ENCODE peak calls at places on chromosomes 16 and 17, in six cellular contexts. One of them, this sample, is unnamed.

GRCh38 chr17:51853857-51854256 is 304.7 kb downstream of the CA10 start:
- DNase-seq in A549: no peak
- DNase-seq in nephron progenitor cell: no peak
- DNase-seq in heart right ventricle: no peak
- DNase-seq in bronchial epithelial cell: peak; percentile 27
- DNase-seq in thoracic aorta: no peak
- DNase-seq in this sample: no peak

GRCh38 chr17:28763804-28764266 is 20.0 kb downstream of the TRAF4 start:
- DNase-seq in A549: peak; percentile 81
- DNase-seq in bronchial epithelial cell: peak; percentile 67
- DNase-seq in heart right ventricle: no peak
- DNase-seq in thoracic aorta: peak; percentile 78
- DNase-seq in nephron progenitor cell: peak; percentile 79
- DNase-seq in this sample: peak; percentile 70

GRCh38 chr17:58875261-58875660 is 119.6 kb downstream of the PPM1E start:
- DNase-seq in thoracic aorta: no peak
- DNase-seq in bronchial epithelial cell: no peak
- DNase-seq in nephron progenitor cell: no peak
- DNase-seq in A549: no peak
- DNase-seq in heart right ventricle: no peak
- DNase-seq in this sample: no peak

GRCh38 chr17:51164911-51165679 is 1.1 kb upstream of the NME2 start:
- DNase-seq in A549: no peak
- DNase-seq in thoracic aorta: no peak
- DNase-seq in bronchial epithelial cell: no peak
- DNase-seq in nephron progenitor cell: peak; percentile 33
- DNase-seq in heart right ventricle: no peak
- DNase-seq in this sample: peak; percentile 12

GRCh38 chr17:32361270-32361669 is 11.3 kb downstream of the ZNF207 start:
- DNase-seq in A549: no peak
- DNase-seq in nephron progenitor cell: no peak
- DNase-seq in bronchial epithelial cell: no peak
- DNase-seq in thoracic aorta: no peak
- DNase-seq in heart right ventricle: no peak
- DNase-seq in this sample: no peak

GRCh38 chr16:66099261-66099660 is 267.2 kb upstream of the CDH5 start:
- DNase-seq in bronchial epithelial cell: no peak
- DNase-seq in heart right ventricle: no peak
- DNase-seq in nephron progenitor cell: no peak
- DNase-seq in thoracic aorta: no peak
- DNase-seq in A549: no peak
- DNase-seq in this sample: no peak

GRCh38 chr17:29929544-29930398 is at the start of gene SSH2:
- DNase-seq in heart right ventricle: peak; percentile 89
- DNase-seq in nephron progenitor cell: peak; percentile 91
- DNase-seq in thoracic aorta: peak; percentile 44
- DNase-seq in A549: peak; percentile 73
- DNase-seq in bronchial epithelial cell: peak; percentile 70
- DNase-seq in this sample: peak; percentile 89

GRCh38 chr17:69819316-69820087 is 255.5 kb upstream of the KCNJ16 start:
- DNase-seq in A549: no peak
- DNase-seq in nephron progenitor cell: no peak
- DNase-seq in thoracic aorta: no peak
- DNase-seq in heart right ventricle: no peak
- DNase-seq in bronchial epithelial cell: no peak
- DNase-seq in this sample: no peak

GRCh38 chr17:40264458-40265185 is 23.1 kb upstream of the CDC6 start:
- DNase-seq in bronchial epithelial cell: no peak
- DNase-seq in heart right ventricle: no peak
- DNase-seq in thoracic aorta: no peak
- DNase-seq in A549: no peak
- DNase-seq in nephron progenitor cell: no peak
- DNase-seq in this sample: no peak

GRCh38 chr17:79530361-79531105 is 80.3 kb downstream of the RBFOX3 start:
- DNase-seq in thoracic aorta: no peak
- DNase-seq in heart right ventricle: no peak
- DNase-seq in nephron progenitor cell: no peak
- DNase-seq in bronchial epithelial cell: no peak
- DNase-seq in A549: no peak
- DNase-seq in this sample: no peak

GRCh38 chr16:64711596-64711995 is 410.3 kb downstream of the CDH11 start:
- DNase-seq in A549: no peak
- DNase-seq in nephron progenitor cell: no peak
- DNase-seq in thoracic aorta: no peak
- DNase-seq in heart right ventricle: no peak
- DNase-seq in bronchial epithelial cell: no peak
- DNase-seq in this sample: no peak

GRCh38 chr17:2435852-2436251 is 35.0 kb upstream of the MNT start:
- DNase-seq in bronchial epithelial cell: no peak
- DNase-seq in thoracic aorta: no peak
- DNase-seq in nephron progenitor cell: no peak
- DNase-seq in heart right ventricle: no peak
- DNase-seq in A549: no peak
- DNase-seq in this sample: no peak

GRCh38 chr17:48107137-48108055 is at the start of gene SNX11:
- DNase-seq in bronchial epithelial cell: peak; percentile 71
- DNase-seq in nephron progenitor cell: peak; percentile 91
- DNase-seq in thoracic aorta: peak; percentile 64
- DNase-seq in A549: peak; percentile 93
- DNase-seq in heart right ventricle: peak; percentile 91
- DNase-seq in this sample: peak; percentile 91

GRCh38 chr17:79305376-79305775 is 230.8 kb downstream of the ENGASE start:
- DNase-seq in A549: no peak
- DNase-seq in nephron progenitor cell: no peak
- DNase-seq in heart right ventricle: no peak
- DNase-seq in thoracic aorta: no peak
- DNase-seq in bronchial epithelial cell: no peak
- DNase-seq in this sample: no peak

GRCh38 chr17:79473111-79473835 is 137.6 kb downstream of the RBFOX3 start:
- DNase-seq in bronchial epithelial cell: no peak
- DNase-seq in A549: peak; percentile 99
- DNase-seq in heart right ventricle: no peak
- DNase-seq in nephron progenitor cell: no peak
- DNase-seq in thoracic aorta: no peak
- DNase-seq in this sample: no peak

GRCh38 chr16:21991621-21992020 is 9.3 kb downstream of the PDZD9 start:
- DNase-seq in heart right ventricle: no peak
- DNase-seq in thoracic aorta: no peak
- DNase-seq in nephron progenitor cell: no peak
- DNase-seq in A549: no peak
- DNase-seq in bronchial epithelial cell: no peak
- DNase-seq in this sample: no peak

GRCh38 chr16:26860506-26860905 is 206.2 kb upstream of the C16orf82 start:
- DNase-seq in heart right ventricle: no peak
- DNase-seq in nephron progenitor cell: no peak
- DNase-seq in thoracic aorta: no peak
- DNase-seq in A549: no peak
- DNase-seq in bronchial epithelial cell: no peak
- DNase-seq in this sample: no peak

GRCh38 chr16:21028728-21029127 is 121.9 kb downstream of the DNAH3 start:
- DNase-seq in heart right ventricle: no peak
- DNase-seq in thoracic aorta: no peak
- DNase-seq in A549: no peak
- DNase-seq in nephron progenitor cell: no peak
- DNase-seq in bronchial epithelial cell: no peak
- DNase-seq in this sample: no peak

GRCh38 chr17:40551091-40551873 is 14.0 kb downstream of the CCR7 start:
- DNase-seq in nephron progenitor cell: no peak
- DNase-seq in heart right ventricle: peak; percentile 70
- DNase-seq in thoracic aorta: no peak
- DNase-seq in A549: peak; percentile 91
- DNase-seq in bronchial epithelial cell: peak; percentile 84
- DNase-seq in this sample: no peak

GRCh38 chr16:83826146-83826913 is 18.6 kb downstream of the HSBP1 start:
- DNase-seq in nephron progenitor cell: peak; percentile 93
- DNase-seq in heart right ventricle: peak; percentile 86
- DNase-seq in bronchial epithelial cell: peak; percentile 93
- DNase-seq in A549: peak; percentile 82
- DNase-seq in thoracic aorta: peak; percentile 47
- DNase-seq in this sample: peak; percentile 85

GRCh38 chr16:89973235-89973634 is 24.7 kb downstream of the DEF8 start:
- DNase-seq in A549: no peak
- DNase-seq in thoracic aorta: no peak
- DNase-seq in nephron progenitor cell: no peak
- DNase-seq in bronchial epithelial cell: no peak
- DNase-seq in heart right ventricle: no peak
- DNase-seq in this sample: no peak

GRCh38 chr16:89973654-89974335 is 25.2 kb downstream of the DEF8 start:
- DNase-seq in bronchial epithelial cell: no peak
- DNase-seq in thoracic aorta: no peak
- DNase-seq in A549: no peak
- DNase-seq in nephron progenitor cell: no peak
- DNase-seq in heart right ventricle: no peak
- DNase-seq in this sample: no peak

GRCh38 chr16:89971495-89972243 is 23.1 kb downstream of the DEF8 start:
- DNase-seq in heart right ventricle: peak; percentile 33
- DNase-seq in nephron progenitor cell: no peak
- DNase-seq in thoracic aorta: no peak
- DNase-seq in A549: no peak
- DNase-seq in bronchial epithelial cell: no peak
- DNase-seq in this sample: peak; percentile 33

GRCh38 chr16:89974860-89975259 is 26.3 kb downstream of the DEF8 start:
- DNase-seq in nephron progenitor cell: no peak
- DNase-seq in heart right ventricle: no peak
- DNase-seq in thoracic aorta: no peak
- DNase-seq in bronchial epithelial cell: no peak
- DNase-seq in A549: no peak
- DNase-seq in this sample: no peak

DNA sequence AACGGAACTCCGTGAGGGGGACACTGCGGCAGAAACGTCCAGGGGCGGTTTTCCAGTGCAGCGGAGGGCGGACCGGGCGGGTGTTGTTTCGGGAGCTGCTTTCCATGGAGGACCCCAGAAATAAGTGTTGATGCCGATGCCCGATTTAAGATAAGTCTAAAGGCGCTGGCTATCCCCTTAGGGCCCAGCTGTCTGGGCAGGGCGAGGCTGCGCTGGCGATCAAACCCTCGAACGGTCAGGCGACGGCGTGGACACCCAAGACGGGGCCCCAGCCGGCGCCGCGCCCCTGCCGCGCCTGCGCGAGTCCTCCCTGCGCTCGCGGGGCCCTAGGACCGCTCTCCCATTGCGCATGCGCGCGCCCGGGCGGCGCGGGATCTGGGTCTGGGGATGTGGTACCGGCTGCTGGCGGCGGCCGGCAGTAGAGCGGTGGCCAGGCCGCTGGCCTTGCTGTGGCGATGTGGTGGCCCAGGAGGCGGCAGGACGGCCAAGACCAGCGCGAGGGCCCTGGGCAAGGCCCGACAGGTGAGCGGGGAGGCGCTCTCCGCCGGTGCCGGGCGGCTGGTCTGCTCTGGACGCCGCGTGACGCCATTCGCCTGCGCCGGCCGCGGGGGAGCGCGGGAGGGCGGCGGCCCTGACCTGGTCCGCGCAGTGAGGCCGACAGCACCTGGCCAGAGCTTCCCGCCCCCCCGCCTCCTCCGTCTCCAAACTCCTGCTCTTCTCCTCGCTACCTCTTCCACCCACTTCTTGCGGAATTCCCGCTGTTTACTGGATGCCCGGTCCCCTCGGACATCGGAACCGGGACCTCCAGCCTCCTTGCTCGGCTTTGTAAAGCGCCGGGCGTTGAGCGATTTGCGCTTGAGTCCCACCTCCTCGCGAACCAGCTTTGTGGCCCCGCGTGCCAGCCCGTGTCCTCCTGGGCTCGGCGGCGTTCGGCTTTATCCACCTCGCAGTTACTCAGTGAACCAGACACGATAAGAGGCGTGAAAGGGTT is 24.0 kb downstream of the DEF8 start:
- DNase-seq in nephron progenitor cell: peak; percentile 90
- DNase-seq in heart right ventricle: peak; percentile 94
- DNase-seq in A549: peak; percentile 99
- DNase-seq in thoracic aorta: peak; percentile 66
- DNase-seq in bronchial epithelial cell: peak; percentile 65
- DNase-seq in this sample: peak; percentile 96
- TF ChIP-seq CTCF in nephron progenitor cell: no peak
- TF ChIP-seq CTCF in heart right ventricle: no peak
- TF ChIP-seq CTCF in A549: no peak
- TF ChIP-seq CTCF in thoracic aorta: peak; percentile 15
- TF ChIP-seq CTCF in bronchial epithelial cell: no peak
- TF ChIP-seq CTCF in this sample: no peak

GRCh38 chr16:58435779-58436178 is 43.5 kb downstream of the GINS3 start:
- DNase-seq in heart right ventricle: no peak
- DNase-seq in nephron progenitor cell: no peak
- DNase-seq in thoracic aorta: no peak
- DNase-seq in A549: no peak
- DNase-seq in bronchial epithelial cell: no peak
- DNase-seq in this sample: no peak
- TF ChIP-seq CTCF in heart right ventricle: no peak
- TF ChIP-seq CTCF in nephron progenitor cell: no peak
- TF ChIP-seq CTCF in thoracic aorta: no peak
- TF ChIP-seq CTCF in A549: no peak
- TF ChIP-seq CTCF in bronchial epithelial cell: no peak
- TF ChIP-seq CTCF in this sample: no peak

DNA sequence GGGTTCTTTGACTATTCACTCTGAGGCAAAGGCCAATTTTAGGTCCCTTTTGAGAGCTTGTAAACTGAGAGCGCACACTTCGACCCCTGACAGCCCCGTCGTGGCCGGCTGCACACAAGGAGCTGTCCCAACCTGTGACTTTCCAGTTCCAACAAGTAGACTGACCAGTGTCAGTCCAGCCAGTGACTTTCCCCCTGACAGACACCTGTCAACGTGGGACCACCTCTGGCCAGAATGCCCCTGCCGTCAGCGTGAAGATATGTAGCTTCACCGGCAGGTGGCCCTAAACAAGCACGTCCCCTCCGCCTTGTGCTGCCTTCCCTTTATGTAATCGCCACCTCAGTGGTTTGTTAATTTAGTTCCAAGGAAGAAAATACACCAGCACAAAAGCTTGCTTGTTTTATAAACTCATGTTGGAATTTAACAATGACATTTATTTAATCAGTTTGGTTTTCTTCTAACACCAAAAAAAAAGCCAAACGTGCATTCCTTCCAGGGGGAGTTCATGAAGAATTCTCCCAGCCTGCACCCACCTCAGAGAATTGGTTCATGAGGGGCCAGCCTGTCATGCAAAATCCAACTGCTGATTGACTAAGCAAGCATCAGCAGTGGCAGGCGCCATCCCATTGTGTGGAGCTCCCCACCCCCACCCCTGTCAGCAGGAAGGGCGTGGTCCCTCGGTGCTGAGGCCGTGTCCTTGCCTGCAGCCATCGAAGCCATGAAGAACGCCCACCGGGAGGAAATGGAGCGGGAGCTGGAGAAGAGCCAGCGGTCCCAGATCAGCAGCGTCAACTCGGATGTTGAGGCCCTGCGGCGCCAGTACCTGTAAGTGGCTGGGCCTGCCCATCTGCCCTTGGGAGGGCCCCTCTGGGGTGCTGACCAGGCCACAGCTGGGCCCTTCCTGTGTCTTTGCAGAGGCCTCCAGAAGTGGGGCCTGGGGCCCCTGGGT is 33.9 kb downstream of the PLD6 start:
- DNase-seq in thoracic aorta: no peak
- DNase-seq in nephron progenitor cell: no peak
- DNase-seq in bronchial epithelial cell: peak; percentile 59
- DNase-seq in heart right ventricle: peak; percentile 70
- DNase-seq in A549: no peak
- DNase-seq in this sample: no peak
- TF ChIP-seq CTCF in thoracic aorta: no peak
- TF ChIP-seq CTCF in nephron progenitor cell: no peak
- TF ChIP-seq CTCF in bronchial epithelial cell: peak; percentile 54
- TF ChIP-seq CTCF in heart right ventricle: no peak
- TF ChIP-seq CTCF in A549: no peak
- TF ChIP-seq CTCF in this sample: no peak

GRCh38 chr17:41689497-41690299 is 1.0 kb downstream of the EIF1 start:
- DNase-seq in A549: no peak
- DNase-seq in nephron progenitor cell: peak; percentile 53
- DNase-seq in thoracic aorta: no peak
- DNase-seq in bronchial epithelial cell: no peak
- DNase-seq in heart right ventricle: no peak
- DNase-seq in this sample: peak; percentile 63
- TF ChIP-seq CTCF in A549: peak; percentile 81
- TF ChIP-seq CTCF in nephron progenitor cell: peak; percentile 65
- TF ChIP-seq CTCF in thoracic aorta: peak; percentile 59
- TF ChIP-seq CTCF in bronchial epithelial cell: peak; percentile 60
- TF ChIP-seq CTCF in heart right ventricle: peak; percentile 60
- TF ChIP-seq CTCF in this sample: peak; percentile 85